ENCODE peak calls at places on chromosomes 2 and 18, in nine cellular contexts. One of them, this sample, is unnamed.
A peak's percentile ranks its signal among the peaks of the same experiment; 100 is the strongest.

GRCh38 chr2:121468936-121469335 is 61.7 kb upstream of the RNU4ATAC start:
- DNase-seq in transverse colon: no peak
- DNase-seq in SK-N-SH: no peak
- DNase-seq in heart right ventricle: no peak
- DNase-seq in ascending aorta: no peak
- DNase-seq in left ventricle myocardium inferior: no peak
- DNase-seq in psoas muscle: no peak
- DNase-seq in endothelial cell of umbilical vein: no peak
- DNase-seq in kidney: no peak
- DNase-seq in this sample: no peak

GRCh38 chr18:47931707-47932103 is 1.2 kb upstream of the SMAD2 start:
- DNase-seq in transverse colon: peak; percentile 33
- DNase-seq in SK-N-SH: peak; percentile 29
- DNase-seq in heart right ventricle: peak; percentile 15
- DNase-seq in ascending aorta: no peak
- DNase-seq in left ventricle myocardium inferior: no peak
- DNase-seq in psoas muscle: no peak
- DNase-seq in endothelial cell of umbilical vein: no peak
- DNase-seq in kidney: no peak
- DNase-seq in this sample: peak; percentile 32

GRCh38 chr2:226796012-226796839 is 3.4 kb downstream of the IRS1 start:
- DNase-seq in transverse colon: no peak
- DNase-seq in SK-N-SH: no peak
- DNase-seq in heart right ventricle: no peak
- DNase-seq in ascending aorta: no peak
- DNase-seq in left ventricle myocardium inferior: peak; percentile 18
- DNase-seq in psoas muscle: peak; percentile 17
- DNase-seq in endothelial cell of umbilical vein: no peak
- DNase-seq in kidney: peak; percentile 76
- DNase-seq in this sample: no peak

GRCh38 chr18:47644896-47645295 is 285.6 kb downstream of the SMAD2 start:
- DNase-seq in transverse colon: no peak
- DNase-seq in SK-N-SH: no peak
- DNase-seq in heart right ventricle: no peak
- DNase-seq in ascending aorta: no peak
- DNase-seq in left ventricle myocardium inferior: no peak
- DNase-seq in psoas muscle: no peak
- DNase-seq in endothelial cell of umbilical vein: no peak
- DNase-seq in kidney: no peak
- DNase-seq in this sample: no peak

GRCh38 chr18:63285332-63285731 is 34.2 kb downstream of the BCL2 start:
- DNase-seq in transverse colon: peak; percentile 61
- DNase-seq in SK-N-SH: no peak
- DNase-seq in heart right ventricle: no peak
- DNase-seq in ascending aorta: no peak
- DNase-seq in left ventricle myocardium inferior: no peak
- DNase-seq in psoas muscle: no peak
- DNase-seq in endothelial cell of umbilical vein: no peak
- DNase-seq in kidney: no peak
- DNase-seq in this sample: no peak

GRCh38 chr2:188695953-188696352 is 278.2 kb upstream of the COL3A1 start:
- DNase-seq in transverse colon: no peak
- DNase-seq in SK-N-SH: no peak
- DNase-seq in heart right ventricle: no peak
- DNase-seq in ascending aorta: no peak
- DNase-seq in left ventricle myocardium inferior: no peak
- DNase-seq in psoas muscle: no peak
- DNase-seq in endothelial cell of umbilical vein: no peak
- DNase-seq in kidney: no peak
- DNase-seq in this sample: no peak

GRCh38 chr18:3931013-3931315 is 481.0 kb downstream of the TGIF1 start:
- DNase-seq in transverse colon: no peak
- DNase-seq in SK-N-SH: no peak
- DNase-seq in heart right ventricle: no peak
- DNase-seq in ascending aorta: no peak
- DNase-seq in left ventricle myocardium inferior: no peak
- DNase-seq in psoas muscle: no peak
- DNase-seq in endothelial cell of umbilical vein: no peak
- DNase-seq in kidney: peak; percentile 63
- DNase-seq in this sample: no peak

GRCh38 chr2:84839851-84840250 is 41.0 kb downstream of the TRABD2A start:
- DNase-seq in transverse colon: no peak
- DNase-seq in SK-N-SH: no peak
- DNase-seq in heart right ventricle: no peak
- DNase-seq in ascending aorta: no peak
- DNase-seq in left ventricle myocardium inferior: no peak
- DNase-seq in psoas muscle: no peak
- DNase-seq in endothelial cell of umbilical vein: no peak
- DNase-seq in kidney: no peak
- DNase-seq in this sample: no peak

GRCh38 chr2:41414486-41415230 is 633.2 kb upstream of the PKDCC start:
- DNase-seq in transverse colon: no peak
- DNase-seq in SK-N-SH: peak; percentile 27
- DNase-seq in heart right ventricle: no peak
- DNase-seq in ascending aorta: no peak
- DNase-seq in left ventricle myocardium inferior: no peak
- DNase-seq in psoas muscle: no peak
- DNase-seq in endothelial cell of umbilical vein: peak; percentile 39
- DNase-seq in kidney: no peak
- DNase-seq in this sample: no peak

GRCh38 chr2:121255363-121255762 is 29.6 kb downstream of the TFCP2L1 start:
- DNase-seq in transverse colon: peak; percentile 79
- DNase-seq in SK-N-SH: no peak
- DNase-seq in heart right ventricle: no peak
- DNase-seq in ascending aorta: no peak
- DNase-seq in left ventricle myocardium inferior: no peak
- DNase-seq in psoas muscle: no peak
- DNase-seq in endothelial cell of umbilical vein: no peak
- DNase-seq in kidney: no peak
- DNase-seq in this sample: no peak

GRCh38 chr18:79855147-79855910 is 57.6 kb downstream of the KCNG2 start:
- DNase-seq in transverse colon: no peak
- DNase-seq in SK-N-SH: no peak
- DNase-seq in heart right ventricle: no peak
- DNase-seq in ascending aorta: no peak
- DNase-seq in left ventricle myocardium inferior: no peak
- DNase-seq in psoas muscle: no peak
- DNase-seq in endothelial cell of umbilical vein: no peak
- DNase-seq in kidney: no peak
- DNase-seq in this sample: no peak

GRCh38 chr2:189363559-189363958 is 77.7 kb upstream of the WDR75 start:
- DNase-seq in transverse colon: no peak
- DNase-seq in SK-N-SH: no peak
- DNase-seq in heart right ventricle: no peak
- DNase-seq in ascending aorta: no peak
- DNase-seq in left ventricle myocardium inferior: no peak
- DNase-seq in psoas muscle: no peak
- DNase-seq in endothelial cell of umbilical vein: peak; percentile 75
- DNase-seq in kidney: no peak
- DNase-seq in this sample: no peak

GRCh38 chr2:113118263-113118657 is 9.1 kb upstream of the IL1RN start:
- DNase-seq in transverse colon: no peak
- DNase-seq in SK-N-SH: no peak
- DNase-seq in heart right ventricle: no peak
- DNase-seq in ascending aorta: no peak
- DNase-seq in left ventricle myocardium inferior: no peak
- DNase-seq in psoas muscle: no peak
- DNase-seq in endothelial cell of umbilical vein: no peak
- DNase-seq in kidney: no peak
- DNase-seq in this sample: peak; percentile 52

GRCh38 chr18:950882-951539 is 46.3 kb downstream of the ADCYAP1 start:
- DNase-seq in transverse colon: no peak
- DNase-seq in SK-N-SH: no peak
- DNase-seq in heart right ventricle: no peak
- DNase-seq in ascending aorta: no peak
- DNase-seq in left ventricle myocardium inferior: no peak
- DNase-seq in psoas muscle: no peak
- DNase-seq in endothelial cell of umbilical vein: no peak
- DNase-seq in kidney: no peak
- DNase-seq in this sample: no peak

GRCh38 chr2:85485815-85486214 is 53.2 kb upstream of the MAT2A start:
- DNase-seq in transverse colon: no peak
- DNase-seq in SK-N-SH: no peak
- DNase-seq in heart right ventricle: no peak
- DNase-seq in ascending aorta: no peak
- DNase-seq in left ventricle myocardium inferior: no peak
- DNase-seq in psoas muscle: no peak
- DNase-seq in endothelial cell of umbilical vein: no peak
- DNase-seq in kidney: no peak
- DNase-seq in this sample: no peak

GRCh38 chr2:241808051-241808450 is 942 bp upstream of the NEU4 start:
- DNase-seq in transverse colon: peak; percentile 8
- DNase-seq in SK-N-SH: peak; percentile 59
- DNase-seq in heart right ventricle: no peak
- DNase-seq in ascending aorta: no peak
- DNase-seq in left ventricle myocardium inferior: peak; percentile 13
- DNase-seq in psoas muscle: peak; percentile 12
- DNase-seq in endothelial cell of umbilical vein: no peak
- DNase-seq in kidney: peak; percentile 70
- DNase-seq in this sample: no peak

GRCh38 chr2:225399509-225399908 is at the start of gene NYAP2:
- DNase-seq in transverse colon: no peak
- DNase-seq in SK-N-SH: peak; percentile 36
- DNase-seq in heart right ventricle: no peak
- DNase-seq in ascending aorta: no peak
- DNase-seq in left ventricle myocardium inferior: no peak
- DNase-seq in psoas muscle: no peak
- DNase-seq in endothelial cell of umbilical vein: no peak
- DNase-seq in kidney: no peak
- DNase-seq in this sample: no peak

GRCh38 chr2:75519843-75520242 is 40.9 kb downstream of the EVA1A start:
- DNase-seq in transverse colon: no peak
- DNase-seq in SK-N-SH: no peak
- DNase-seq in heart right ventricle: no peak
- DNase-seq in ascending aorta: no peak
- DNase-seq in left ventricle myocardium inferior: no peak
- DNase-seq in psoas muscle: no peak
- DNase-seq in endothelial cell of umbilical vein: no peak
- DNase-seq in kidney: no peak
- DNase-seq in this sample: no peak

GRCh38 chr2:234304945-234305344 is 191.9 kb downstream of the ARL4C start:
- DNase-seq in transverse colon: no peak
- DNase-seq in SK-N-SH: no peak
- DNase-seq in heart right ventricle: no peak
- DNase-seq in ascending aorta: no peak
- DNase-seq in left ventricle myocardium inferior: no peak
- DNase-seq in psoas muscle: no peak
- DNase-seq in endothelial cell of umbilical vein: no peak
- DNase-seq in kidney: no peak
- DNase-seq in this sample: no peak

GRCh38 chr18:26277374-26277773 is 51.1 kb downstream of the TAF4B start:
- DNase-seq in transverse colon: no peak
- DNase-seq in SK-N-SH: no peak
- DNase-seq in heart right ventricle: no peak
- DNase-seq in ascending aorta: no peak
- DNase-seq in left ventricle myocardium inferior: no peak
- DNase-seq in psoas muscle: no peak
- DNase-seq in endothelial cell of umbilical vein: no peak
- DNase-seq in kidney: no peak
- DNase-seq in this sample: no peak
- H3K4me3 ChIP-seq in transverse colon: no peak overlapping the region
- H3K4me3 ChIP-seq in SK-N-SH: no peak overlapping the region
- H3K4me3 ChIP-seq in heart right ventricle: no peak overlapping the region
- H3K4me3 ChIP-seq in ascending aorta: no peak overlapping the region
- H3K4me3 ChIP-seq in left ventricle myocardium inferior: no peak overlapping the region
- H3K4me3 ChIP-seq in psoas muscle: no peak overlapping the region
- H3K4me3 ChIP-seq in endothelial cell of umbilical vein: no peak overlapping the region
- H3K4me3 ChIP-seq in kidney: no peak overlapping the region
- H3K4me3 ChIP-seq in this sample: no peak overlapping the region

DNA sequence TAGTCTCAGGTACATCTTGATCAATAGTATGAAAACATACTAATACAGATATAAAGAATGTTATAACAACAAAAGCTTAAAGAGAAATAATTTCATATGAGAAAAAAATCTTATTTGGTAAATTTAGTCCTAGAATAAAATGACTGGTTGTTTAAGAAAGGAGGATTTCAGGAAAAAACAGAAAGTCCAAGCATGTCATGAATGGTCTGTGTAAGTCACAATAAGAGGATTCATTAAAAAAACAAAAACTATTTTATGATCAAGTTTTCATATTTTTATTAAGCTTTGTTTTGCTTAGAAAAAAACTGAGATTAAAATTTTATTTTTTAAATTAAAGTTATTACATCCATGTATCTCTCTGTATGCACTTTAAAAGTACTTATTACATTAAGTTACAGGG is 353.9 kb upstream of the SPHKAP start:
- DNase-seq in transverse colon: no peak
- DNase-seq in SK-N-SH: no peak
- DNase-seq in heart right ventricle: no peak
- DNase-seq in ascending aorta: no peak
- DNase-seq in left ventricle myocardium inferior: no peak
- DNase-seq in psoas muscle: no peak
- DNase-seq in endothelial cell of umbilical vein: no peak
- DNase-seq in kidney: no peak
- DNase-seq in this sample: no peak
- H3K9me3 ChIP-seq in transverse colon: peaks cover 6% of the 10 kb centered on the region
- H3K9me3 ChIP-seq in SK-N-SH: peaks cover 27% of the 10 kb centered on the region
- H3K9me3 ChIP-seq in heart right ventricle: peaks cover 39% of the 10 kb centered on the region
- H3K9me3 ChIP-seq in ascending aorta: no peaks in the 10 kb centered on the region
- H3K9me3 ChIP-seq in left ventricle myocardium inferior: peaks cover 28% of the 10 kb centered on the region
- H3K9me3 ChIP-seq in psoas muscle: no peaks in the 10 kb centered on the region
- H3K9me3 ChIP-seq in endothelial cell of umbilical vein: peaks cover 3% of the 10 kb centered on the region
- H3K9me3 ChIP-seq in kidney: peaks cover 3% of the 10 kb centered on the region
- H3K9me3 ChIP-seq in this sample: no peaks in the 10 kb centered on the region

DNA sequence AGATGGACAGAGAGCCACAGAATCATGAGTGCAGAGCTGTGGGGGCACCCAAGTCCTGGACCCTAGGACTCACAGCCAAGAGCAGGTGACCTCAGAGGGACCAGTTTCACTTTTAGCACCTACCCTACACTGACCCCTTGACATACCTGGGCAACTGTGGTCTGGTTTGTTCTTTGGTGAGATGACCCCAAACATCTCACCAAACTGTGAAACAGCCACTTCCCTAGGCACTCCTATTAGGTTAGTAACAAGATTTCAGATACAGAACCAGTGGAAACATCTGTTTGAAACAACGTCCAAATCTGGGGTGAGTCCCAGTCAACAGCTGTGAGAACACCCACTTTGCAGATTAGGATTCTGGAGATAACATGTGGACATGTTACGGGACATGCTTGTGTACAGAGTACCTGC is 1.9 kb upstream of the ZFP36L2 start:
- DNase-seq in transverse colon: no peak
- DNase-seq in SK-N-SH: no peak
- DNase-seq in heart right ventricle: no peak
- DNase-seq in ascending aorta: no peak
- DNase-seq in left ventricle myocardium inferior: no peak
- DNase-seq in psoas muscle: no peak
- DNase-seq in endothelial cell of umbilical vein: no peak
- DNase-seq in kidney: no peak
- DNase-seq in this sample: no peak
- H3K4me3 ChIP-seq in transverse colon: peak overlapping the region; percentile 91
- H3K4me3 ChIP-seq in SK-N-SH: no peak overlapping the region
- H3K4me3 ChIP-seq in heart right ventricle: peak overlapping the region; percentile 90
- H3K4me3 ChIP-seq in ascending aorta: peak overlapping the region; percentile 81
- H3K4me3 ChIP-seq in left ventricle myocardium inferior: peak overlapping the region; percentile 94
- H3K4me3 ChIP-seq in psoas muscle: peak overlapping the region; percentile 75
- H3K4me3 ChIP-seq in endothelial cell of umbilical vein: no peak overlapping the region
- H3K4me3 ChIP-seq in kidney: peak overlapping the region; percentile 81
- H3K4me3 ChIP-seq in this sample: peak overlapping the region; percentile 8

DNA sequence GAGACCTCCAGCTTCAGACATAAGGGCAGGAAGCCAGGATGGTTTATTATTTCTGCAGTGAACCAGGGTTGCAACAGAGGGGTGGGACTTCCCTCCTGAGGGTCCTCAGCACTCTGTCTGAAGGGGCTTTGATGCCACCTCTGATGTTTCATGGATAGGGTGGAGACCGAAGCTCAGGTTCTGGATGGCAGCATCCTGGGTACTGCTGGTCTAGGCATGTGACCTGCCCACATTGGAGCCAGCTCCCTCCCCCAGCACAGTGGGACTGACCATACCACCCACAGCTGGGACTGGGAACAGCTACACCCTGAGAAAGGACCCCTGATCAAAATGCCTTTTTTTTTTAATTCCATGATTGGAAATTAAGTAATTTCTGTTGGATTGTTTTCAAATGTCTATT is 355.2 kb downstream of the ZNF516 start:
- DNase-seq in transverse colon: no peak
- DNase-seq in SK-N-SH: no peak
- DNase-seq in heart right ventricle: no peak
- DNase-seq in ascending aorta: no peak
- DNase-seq in left ventricle myocardium inferior: no peak
- DNase-seq in psoas muscle: no peak
- DNase-seq in endothelial cell of umbilical vein: no peak
- DNase-seq in kidney: no peak
- DNase-seq in this sample: no peak
- H3K9me3 ChIP-seq in transverse colon: no peaks in the 10 kb centered on the region
- H3K9me3 ChIP-seq in SK-N-SH: no peaks in the 10 kb centered on the region
- H3K9me3 ChIP-seq in heart right ventricle: no peaks in the 10 kb centered on the region
- H3K9me3 ChIP-seq in ascending aorta: no peaks in the 10 kb centered on the region
- H3K9me3 ChIP-seq in left ventricle myocardium inferior: no peaks in the 10 kb centered on the region
- H3K9me3 ChIP-seq in psoas muscle: no peaks in the 10 kb centered on the region
- H3K9me3 ChIP-seq in endothelial cell of umbilical vein: peaks cover 2% of the 10 kb centered on the region
- H3K9me3 ChIP-seq in kidney: no peaks in the 10 kb centered on the region
- H3K9me3 ChIP-seq in this sample: no peaks in the 10 kb centered on the region